ENCODE peak calls at places on chromosomes 1 and 21, in four cellular contexts. One of them, this sample, is unnamed.

GRCh38 chr1:77279929-77280328 is 1.9 kb upstream of the AK5 start:
- DNase-seq in A549: no peak
- DNase-seq in K562: no peak
- DNase-seq in HepG2: no peak
- DNase-seq in this sample: no peak

GRCh38 chr21:14056771-14057191 is 154.0 kb downstream of the LIPI start:
- DNase-seq in A549: no peak
- DNase-seq in K562: no peak
- DNase-seq in HepG2: no peak
- DNase-seq in this sample: no peak

GRCh38 chr1:41540886-41541591 is 56.6 kb upstream of the EDN2 start:
- DNase-seq in A549: no peak
- DNase-seq in K562: peak
- DNase-seq in HepG2: no peak
- DNase-seq in this sample: no peak

GRCh38 chr1:77829851-77830250 is 50.4 kb downstream of the MIGA1 start:
- DNase-seq in A549: no peak
- DNase-seq in K562: no peak
- DNase-seq in HepG2: no peak
- DNase-seq in this sample: no peak

GRCh38 chr1:43214465-43215444 is 42.6 kb downstream of the CFAP57 start:
- DNase-seq in A549: no peak
- DNase-seq in K562: no peak
- DNase-seq in HepG2: peak
- DNase-seq in this sample: no peak

GRCh38 chr1:170634293-170634692 is 29.6 kb upstream of the PRRX1 start:
- DNase-seq in A549: no peak
- DNase-seq in K562: no peak
- DNase-seq in HepG2: no peak
- DNase-seq in this sample: no peak

GRCh38 chr1:42962641-42963377 is 4.1 kb upstream of the SLC2A1 start:
- DNase-seq in A549: peak
- DNase-seq in K562: peak
- DNase-seq in HepG2: peak
- DNase-seq in this sample: peak

GRCh38 chr21:24939288-24939687 is 668.0 kb downstream of the MRPL39 start:
- DNase-seq in A549: no peak
- DNase-seq in K562: no peak
- DNase-seq in HepG2: no peak
- DNase-seq in this sample: no peak

GRCh38 chr1:234330843-234331215 is 42.4 kb upstream of the COA6 start:
- DNase-seq in A549: no peak
- DNase-seq in K562: no peak
- DNase-seq in HepG2: no peak
- DNase-seq in this sample: no peak

GRCh38 chr1:2525896-2526823 is at the start of gene PANK4:
- DNase-seq in A549: peak
- DNase-seq in K562: peak
- DNase-seq in HepG2: peak
- DNase-seq in this sample: peak

GRCh38 chr1:19319196-19319595 is 7.1 kb downstream of the SLC66A1 start:
- DNase-seq in A549: no peak
- DNase-seq in K562: no peak
- DNase-seq in HepG2: no peak
- DNase-seq in this sample: no peak

GRCh38 chr1:1164701-1165451 is 8.8 kb upstream of the TTLL10 start:
- DNase-seq in A549: peak
- DNase-seq in K562: no peak
- DNase-seq in HepG2: peak
- DNase-seq in this sample: peak

GRCh38 chr1:247209306-247209900 is 37.6 kb upstream of the ZNF124 start:
- DNase-seq in A549: no peak
- DNase-seq in K562: peak
- DNase-seq in HepG2: no peak
- DNase-seq in this sample: no peak

GRCh38 chr21:26845066-26845749 is at the start of gene ADAMTS1:
- DNase-seq in A549: no peak
- DNase-seq in K562: no peak
- DNase-seq in HepG2: peak
- DNase-seq in this sample: peak

GRCh38 chr1:201171063-201172036 is 17.1 kb upstream of the TMEM9 start:
- DNase-seq in A549: peak
- DNase-seq in K562: peak
- DNase-seq in HepG2: peak
- DNase-seq in this sample: peak

GRCh38 chr1:84253891-84254290 is 47.6 kb upstream of the SAMD13 start:
- DNase-seq in A549: peak
- DNase-seq in K562: no peak
- DNase-seq in HepG2: peak
- DNase-seq in this sample: no peak

GRCh38 chr1:10793129-10793651 is 3.3 kb downstream of the CASZ1 start:
- DNase-seq in A549: no peak
- DNase-seq in K562: no peak
- DNase-seq in HepG2: no peak
- DNase-seq in this sample: no peak

GRCh38 chr1:24640288-24640687 is 2.8 kb upstream of the SRRM1 start:
- DNase-seq in A549: no peak
- DNase-seq in K562: peak
- DNase-seq in HepG2: peak
- DNase-seq in this sample: no peak

GRCh38 chr1:219414250-219414649 is 198.7 kb downstream of the ZC3H11B start:
- DNase-seq in A549: no peak
- DNase-seq in K562: no peak
- DNase-seq in HepG2: peak
- DNase-seq in this sample: no peak

GRCh38 chr1:145858238-145858936 is 494 bp downstream of the PIAS3 start:
- DNase-seq in A549: peak
- DNase-seq in K562: peak
- DNase-seq in HepG2: no peak
- DNase-seq in this sample: peak

GRCh38 chr1:30679201-30679975 is 44.0 kb downstream of the MATN1 start:
- DNase-seq in A549: no peak
- DNase-seq in K562: no peak
- DNase-seq in HepG2: no peak
- DNase-seq in this sample: no peak

GRCh38 chr1:110714419-110715107 is 39.8 kb upstream of the KCNA3 start:
- DNase-seq in A549: no peak
- DNase-seq in K562: peak
- DNase-seq in HepG2: no peak
- DNase-seq in this sample: no peak

GRCh38 chr1:203519053-203519770 is 25.3 kb downstream of the OPTC start:
- DNase-seq in A549: no peak
- DNase-seq in K562: peak
- DNase-seq in HepG2: no peak
- DNase-seq in this sample: peak

GRCh38 chr1:12001249-12001917 is 17.9 kb upstream of the MIIP start:
- DNase-seq in A549: no peak
- DNase-seq in K562: peak
- DNase-seq in HepG2: peak
- DNase-seq in this sample: peak

GRCh38 chr1:119506941-119507340 is at the start of gene HSD3B1:
- DNase-seq in A549: no peak
- DNase-seq in K562: no peak
- DNase-seq in HepG2: no peak
- DNase-seq in this sample: no peak

GRCh38 chr1:28966617-28967016 is 52.2 kb downstream of the EPB41 start:
- DNase-seq in A549: no peak
- DNase-seq in K562: no peak
- DNase-seq in HepG2: peak
- DNase-seq in this sample: no peak

GRCh38 chr1:20069932-20070331 is at the start of gene PLA2G5:
- DNase-seq in A549: no peak
- DNase-seq in K562: no peak
- DNase-seq in HepG2: no peak
- DNase-seq in this sample: no peak

GRCh38 chr1:10980841-10981727 is 31.4 kb upstream of the TARDBP start:
- DNase-seq in A549: no peak
- DNase-seq in K562: no peak
- DNase-seq in HepG2: no peak
- DNase-seq in this sample: no peak

GRCh38 chr1:35748326-35748725 is 21.5 kb downstream of the CLSPN start:
- DNase-seq in A549: no peak
- DNase-seq in K562: no peak
- DNase-seq in HepG2: no peak
- DNase-seq in this sample: no peak

GRCh38 chr1:54987830-54988705 is 7.6 kb downstream of the TMEM61 start:
- DNase-seq in A549: no peak
- DNase-seq in K562: no peak
- DNase-seq in HepG2: no peak
- DNase-seq in this sample: no peak

GRCh38 chr1:23273450-23274133 is 56.3 kb upstream of the HTR1D start:
- DNase-seq in A549: peak
- DNase-seq in K562: peak
- DNase-seq in HepG2: peak
- DNase-seq in this sample: no peak

GRCh38 chr21:44288251-44289110 is 2.8 kb downstream of the AIRE start:
- DNase-seq in A549: no peak
- DNase-seq in K562: no peak
- DNase-seq in HepG2: no peak
- DNase-seq in this sample: no peak

GRCh38 chr1:55334140-55334539 is 119.0 kb upstream of the USP24 start:
- DNase-seq in A549: no peak
- DNase-seq in K562: peak
- DNase-seq in HepG2: no peak
- DNase-seq in this sample: no peak

GRCh38 chr1:221074325-221074724 is 195.1 kb downstream of the HLX start:
- DNase-seq in A549: no peak
- DNase-seq in K562: no peak
- DNase-seq in HepG2: no peak
- DNase-seq in this sample: no peak

GRCh38 chr1:54804471-54805132 is 3.5 kb upstream of the TTC22 start:
- DNase-seq in A549: no peak
- DNase-seq in K562: no peak
- DNase-seq in HepG2: no peak
- DNase-seq in this sample: no peak

GRCh38 chr1:70509996-70510876 is 99.2 kb downstream of the CTH start:
- DNase-seq in A549: peak
- DNase-seq in K562: peak
- DNase-seq in HepG2: peak
- DNase-seq in this sample: no peak

GRCh38 chr1:233707153-233707905 is 93.4 kb downstream of the KCNK1 start:
- DNase-seq in A549: peak
- DNase-seq in K562: peak
- DNase-seq in HepG2: no peak
- DNase-seq in this sample: no peak

GRCh38 chr1:188903241-188903640 is 1574.4 kb downstream of the BRINP3 start:
- DNase-seq in A549: no peak
- DNase-seq in K562: no peak
- DNase-seq in HepG2: no peak
- DNase-seq in this sample: no peak

GRCh38 chr1:188906921-188907641 is 1570.6 kb downstream of the BRINP3 start:
- DNase-seq in A549: no peak
- DNase-seq in K562: no peak
- DNase-seq in HepG2: no peak
- DNase-seq in this sample: no peak

GRCh38 chr1:188904201-188904600 is 1573.5 kb downstream of the BRINP3 start:
- DNase-seq in A549: no peak
- DNase-seq in K562: peak
- DNase-seq in HepG2: no peak
- DNase-seq in this sample: no peak
- TF ChIP-seq JUN in A549: no peak
- TF ChIP-seq JUN in K562: no peak
- TF ChIP-seq JUN in HepG2: no peak
- TF ChIP-seq JUN in this sample: no peak

GRCh38 chr1:172408958-172409357 is 11.5 kb upstream of the C1orf105 start:
- DNase-seq in A549: no peak
- DNase-seq in K562: no peak
- DNase-seq in HepG2: no peak
- DNase-seq in this sample: no peak
- TF ChIP-seq NR3C1 in A549: no peak
- TF ChIP-seq NR3C1 in K562: no peak
- TF ChIP-seq NR3C1 in HepG2: no peak
- TF ChIP-seq NR3C1 in this sample: no peak

DNA sequence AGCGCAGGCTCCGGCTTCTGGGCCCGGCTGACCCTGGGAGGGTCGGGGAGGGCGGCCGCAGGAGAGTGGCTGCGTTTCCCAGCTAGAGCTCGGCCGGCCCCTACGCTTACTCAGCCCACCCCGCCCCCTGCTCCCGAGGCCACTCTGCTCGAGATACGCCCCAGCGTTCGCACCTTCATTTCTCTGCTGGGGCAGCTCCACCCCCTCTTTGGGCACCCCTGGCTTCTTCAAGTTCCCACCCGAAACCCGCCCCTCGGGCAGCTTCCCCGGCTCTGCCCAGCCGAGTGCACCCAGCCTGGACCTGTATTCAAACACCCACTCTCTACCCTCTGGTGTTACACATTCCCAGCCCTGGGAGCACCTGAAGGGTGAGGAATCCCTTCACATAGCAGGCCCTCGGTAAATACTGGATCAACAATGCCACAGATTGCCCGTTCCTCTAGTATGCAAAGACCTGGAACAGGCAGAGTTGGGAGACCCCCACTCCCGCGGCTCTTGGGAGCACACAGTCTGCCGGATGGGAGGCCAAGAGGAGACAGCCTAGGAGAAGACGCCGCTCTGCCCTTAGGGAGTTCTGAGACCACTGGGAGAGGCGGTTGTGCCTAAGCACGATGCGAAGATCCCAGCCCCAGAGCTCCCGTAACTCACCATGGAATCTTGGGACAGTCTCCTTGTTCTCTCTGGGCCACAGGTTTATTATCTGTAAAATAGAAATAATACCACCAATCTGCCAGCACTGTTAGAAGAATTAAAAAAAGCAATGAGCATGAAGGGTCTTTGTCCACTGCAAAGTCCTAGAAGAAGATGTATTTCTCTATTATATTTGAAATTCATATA is 566 bp upstream of the PAQR7 start:
- DNase-seq in A549: no peak
- DNase-seq in K562: no peak
- DNase-seq in HepG2: no peak
- DNase-seq in this sample: peak
- TF ChIP-seq JUN in A549: no peak
- TF ChIP-seq JUN in K562: no peak
- TF ChIP-seq JUN in HepG2: no peak
- TF ChIP-seq JUN in this sample: no peak

GRCh38 chr1:216020743-216021345 is 402.4 kb downstream of the USH2A start:
- DNase-seq in A549: no peak
- DNase-seq in K562: no peak
- DNase-seq in HepG2: no peak
- DNase-seq in this sample: no peak

GRCh38 chr1:216014046-216014445 is 409.2 kb downstream of the USH2A start:
- DNase-seq in A549: no peak
- DNase-seq in K562: no peak
- DNase-seq in HepG2: no peak
- DNase-seq in this sample: no peak

DNA sequence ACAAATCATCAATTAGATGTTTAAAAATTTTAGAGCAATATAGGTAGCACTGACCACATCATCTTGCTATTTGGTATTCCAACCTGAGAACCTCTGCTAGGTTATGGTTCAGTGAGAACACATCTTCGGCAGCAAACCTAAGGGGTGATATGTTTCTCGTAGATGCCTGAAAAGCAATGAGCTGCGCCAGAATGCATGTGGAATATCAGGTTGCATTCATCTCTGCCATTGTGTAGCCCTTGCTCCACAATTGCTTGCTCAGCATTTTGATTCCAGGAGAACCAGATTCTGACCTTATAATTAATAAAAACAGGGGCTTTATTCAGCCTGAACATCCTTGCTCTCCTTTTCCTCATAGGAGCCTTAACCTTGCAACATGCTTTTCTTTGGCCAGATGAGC is 408.1 kb downstream of the USH2A start:
- DNase-seq in A549: no peak
- DNase-seq in K562: no peak
- DNase-seq in HepG2: no peak
- DNase-seq in this sample: no peak
- TF ChIP-seq NR3C1 in A549: no peak
- TF ChIP-seq NR3C1 in K562: no peak
- TF ChIP-seq NR3C1 in HepG2: no peak
- TF ChIP-seq NR3C1 in this sample: no peak

This sample was measured in WTC11.